ENCODE peak calls at places on chromosomes 6 and 20, in four cellular contexts. One of them, this sample, is unnamed.

GRCh38 chr20:53897884-53898557 is 172.4 kb downstream of the BCAS1 start:
- DNase-seq in cardiac muscle cell: no peak
- DNase-seq in heart left ventricle: no peak
- DNase-seq in CD4-positive, alpha-beta T cell: no peak
- DNase-seq in this sample: no peak

GRCh38 chr6:110529907-110530306 is 53.5 kb upstream of the SLC22A16 start:
- DNase-seq in cardiac muscle cell: no peak
- DNase-seq in CD4-positive, alpha-beta T cell: no peak
- DNase-seq in heart left ventricle: no peak
- DNase-seq in this sample: no peak

GRCh38 chr20:59008715-59009336 is 1.8 kb upstream of the CTSZ start:
- DNase-seq in CD4-positive, alpha-beta T cell: no peak
- DNase-seq in heart left ventricle: peak; percentile 14
- DNase-seq in cardiac muscle cell: no peak
- DNase-seq in this sample: peak; percentile 2

GRCh38 chr6:150196942-150197745 is 54.3 kb downstream of the PPP1R14C start:
- DNase-seq in heart left ventricle: no peak
- DNase-seq in cardiac muscle cell: no peak
- DNase-seq in CD4-positive, alpha-beta T cell: no peak
- DNase-seq in this sample: no peak

GRCh38 chr20:48398506-48399449 is 429.0 kb downstream of the PREX1 start:
- DNase-seq in CD4-positive, alpha-beta T cell: no peak
- DNase-seq in cardiac muscle cell: no peak
- DNase-seq in heart left ventricle: no peak
- DNase-seq in this sample: peak; percentile 70

GRCh38 chr6:40674170-40674569 is 87.0 kb upstream of the LRFN2 start:
- DNase-seq in heart left ventricle: no peak
- DNase-seq in cardiac muscle cell: no peak
- DNase-seq in CD4-positive, alpha-beta T cell: no peak
- DNase-seq in this sample: no peak

GRCh38 chr20:37567671-37568588 is 40.3 kb upstream of the BLCAP start:
- DNase-seq in heart left ventricle: no peak
- DNase-seq in CD4-positive, alpha-beta T cell: no peak
- DNase-seq in cardiac muscle cell: peak; percentile 55
- DNase-seq in this sample: peak; percentile 40

GRCh38 chr20:50930139-50931047 is 844 bp downstream of the ADNP start:
- DNase-seq in cardiac muscle cell: peak; percentile 49
- DNase-seq in heart left ventricle: peak; percentile 32
- DNase-seq in CD4-positive, alpha-beta T cell: peak; percentile 20
- DNase-seq in this sample: peak; percentile 39

GRCh38 chr6:94902974-94903628 is 674.2 kb upstream of the MANEA start:
- DNase-seq in cardiac muscle cell: no peak
- DNase-seq in heart left ventricle: no peak
- DNase-seq in CD4-positive, alpha-beta T cell: no peak
- DNase-seq in this sample: no peak

GRCh38 chr20:25408170-25408547 is 686 bp downstream of the GINS1 start:
- DNase-seq in heart left ventricle: no peak
- DNase-seq in CD4-positive, alpha-beta T cell: no peak
- DNase-seq in cardiac muscle cell: no peak
- DNase-seq in this sample: no peak

GRCh38 chr20:34512266-34512954 is 3.8 kb upstream of the DYNLRB1 start:
- DNase-seq in heart left ventricle: no peak
- DNase-seq in CD4-positive, alpha-beta T cell: no peak
- DNase-seq in cardiac muscle cell: no peak
- DNase-seq in this sample: no peak

GRCh38 chr6:13248053-13248452 is 80.3 kb downstream of the TBC1D7 start:
- DNase-seq in CD4-positive, alpha-beta T cell: no peak
- DNase-seq in cardiac muscle cell: peak; percentile 54
- DNase-seq in heart left ventricle: no peak
- DNase-seq in this sample: peak; percentile 62

GRCh38 chr6:170130771-170131241 is 160.1 kb downstream of the DLL1 start:
- DNase-seq in CD4-positive, alpha-beta T cell: no peak
- DNase-seq in heart left ventricle: peak; percentile 17
- DNase-seq in cardiac muscle cell: no peak
- DNase-seq in this sample: no peak

GRCh38 chr6:169051371-169051770 is 202.3 kb downstream of the THBS2 start:
- DNase-seq in CD4-positive, alpha-beta T cell: no peak
- DNase-seq in cardiac muscle cell: no peak
- DNase-seq in heart left ventricle: no peak
- DNase-seq in this sample: no peak

GRCh38 chr6:37714836-37715425 is 17.2 kb upstream of the MDGA1 start:
- DNase-seq in heart left ventricle: no peak
- DNase-seq in cardiac muscle cell: no peak
- DNase-seq in CD4-positive, alpha-beta T cell: no peak
- DNase-seq in this sample: no peak

GRCh38 chr20:45080867-45081616 is 19.9 kb downstream of the KCNS1 start:
- DNase-seq in heart left ventricle: no peak
- DNase-seq in cardiac muscle cell: peak; percentile 3
- DNase-seq in CD4-positive, alpha-beta T cell: no peak
- DNase-seq in this sample: no peak

GRCh38 chr20:7959484-7959883 is 19.2 kb upstream of the HAO1 start:
- DNase-seq in CD4-positive, alpha-beta T cell: no peak
- DNase-seq in heart left ventricle: no peak
- DNase-seq in cardiac muscle cell: no peak
- DNase-seq in this sample: no peak

GRCh38 chr20:4688342-4688741 is 33.4 kb upstream of the PRND start:
- DNase-seq in cardiac muscle cell: no peak
- DNase-seq in heart left ventricle: no peak
- DNase-seq in CD4-positive, alpha-beta T cell: no peak
- DNase-seq in this sample: no peak

GRCh38 chr20:10699941-10700340 is 26.1 kb upstream of the JAG1 start:
- DNase-seq in heart left ventricle: no peak
- DNase-seq in cardiac muscle cell: no peak
- DNase-seq in CD4-positive, alpha-beta T cell: no peak
- DNase-seq in this sample: no peak

GRCh38 chr20:59153355-59153681 is 10.3 kb upstream of the ZNF831 start:
- DNase-seq in CD4-positive, alpha-beta T cell: no peak
- DNase-seq in heart left ventricle: peak; percentile 51
- DNase-seq in cardiac muscle cell: no peak
- DNase-seq in this sample: no peak

GRCh38 chr6:31354248-31354647 is 2.7 kb downstream of the HLA-B start:
- DNase-seq in cardiac muscle cell: no peak
- DNase-seq in heart left ventricle: no peak
- DNase-seq in CD4-positive, alpha-beta T cell: no peak
- DNase-seq in this sample: no peak

GRCh38 chr6:127690092-127690491 is 113.1 kb downstream of the C6orf58 start:
- DNase-seq in CD4-positive, alpha-beta T cell: no peak
- DNase-seq in heart left ventricle: no peak
- DNase-seq in cardiac muscle cell: peak; percentile 18
- DNase-seq in this sample: no peak

GRCh38 chr20:64143018-64143801 is 21.0 kb upstream of the MYT1 start:
- DNase-seq in CD4-positive, alpha-beta T cell: no peak
- DNase-seq in cardiac muscle cell: no peak
- DNase-seq in heart left ventricle: no peak
- DNase-seq in this sample: peak; percentile 10

GRCh38 chr6:113719056-113719455 is 138.1 kb upstream of the MARCKS start:
- DNase-seq in heart left ventricle: no peak
- DNase-seq in CD4-positive, alpha-beta T cell: no peak
- DNase-seq in cardiac muscle cell: no peak
- DNase-seq in this sample: no peak

GRCh38 chr20:10672579-10673127 is 1.1 kb downstream of the JAG1 start:
- DNase-seq in cardiac muscle cell: peak; percentile 60
- DNase-seq in CD4-positive, alpha-beta T cell: no peak
- DNase-seq in heart left ventricle: peak; percentile 50
- DNase-seq in this sample: peak; percentile 68

GRCh38 chr6:90403489-90404381 is 107.1 kb upstream of the BACH2 start:
- DNase-seq in CD4-positive, alpha-beta T cell: no peak
- DNase-seq in heart left ventricle: no peak
- DNase-seq in cardiac muscle cell: peak; percentile 48
- DNase-seq in this sample: no peak

GRCh38 chr6:28489366-28490190 is 26.0 kb downstream of the GPX6 start:
- DNase-seq in heart left ventricle: no peak
- DNase-seq in CD4-positive, alpha-beta T cell: peak; percentile 16
- DNase-seq in cardiac muscle cell: peak; percentile 85
- DNase-seq in this sample: no peak

GRCh38 chr6:3987072-3987471 is 91.9 kb downstream of the FAM217A start:
- DNase-seq in cardiac muscle cell: peak; percentile 65
- DNase-seq in heart left ventricle: no peak
- DNase-seq in CD4-positive, alpha-beta T cell: no peak
- DNase-seq in this sample: no peak

GRCh38 chr6:87151471-87151785 is 3.9 kb upstream of the ZNF292 start:
- DNase-seq in CD4-positive, alpha-beta T cell: no peak
- DNase-seq in cardiac muscle cell: no peak
- DNase-seq in heart left ventricle: no peak
- DNase-seq in this sample: no peak

GRCh38 chr20:39524371-39524911 is 562.3 kb downstream of the DHX35 start:
- DNase-seq in CD4-positive, alpha-beta T cell: no peak
- DNase-seq in heart left ventricle: no peak
- DNase-seq in cardiac muscle cell: no peak
- DNase-seq in this sample: no peak

GRCh38 chr6:139508023-139508422 is 133.6 kb upstream of the CITED2 start:
- DNase-seq in CD4-positive, alpha-beta T cell: no peak
- DNase-seq in heart left ventricle: no peak
- DNase-seq in cardiac muscle cell: no peak
- DNase-seq in this sample: no peak

GRCh38 chr20:7155282-7155681 is 387.8 kb downstream of the BMP2 start:
- DNase-seq in cardiac muscle cell: no peak
- DNase-seq in CD4-positive, alpha-beta T cell: no peak
- DNase-seq in heart left ventricle: no peak
- DNase-seq in this sample: no peak

GRCh38 chr20:52340036-52340634 is 148.6 kb upstream of the ZFP64 start:
- DNase-seq in cardiac muscle cell: no peak
- DNase-seq in heart left ventricle: no peak
- DNase-seq in CD4-positive, alpha-beta T cell: no peak
- DNase-seq in this sample: no peak

GRCh38 chr6:40550096-40550731 is 37.0 kb downstream of the LRFN2 start:
- DNase-seq in cardiac muscle cell: peak; percentile 59
- DNase-seq in heart left ventricle: no peak
- DNase-seq in CD4-positive, alpha-beta T cell: no peak
- DNase-seq in this sample: no peak

GRCh38 chr20:31691646-31692275 is 30.9 kb downstream of the BCL2L1 start:
- DNase-seq in cardiac muscle cell: no peak
- DNase-seq in heart left ventricle: no peak
- DNase-seq in CD4-positive, alpha-beta T cell: no peak
- DNase-seq in this sample: no peak

GRCh38 chr6:167295495-167296292 is 4.6 kb downstream of the UNC93A start:
- DNase-seq in cardiac muscle cell: no peak
- DNase-seq in heart left ventricle: no peak
- DNase-seq in CD4-positive, alpha-beta T cell: no peak
- DNase-seq in this sample: no peak

GRCh38 chr6:167294651-167295494 is 3.8 kb downstream of the UNC93A start:
- DNase-seq in cardiac muscle cell: no peak
- DNase-seq in CD4-positive, alpha-beta T cell: no peak
- DNase-seq in heart left ventricle: no peak
- DNase-seq in this sample: no peak

GRCh38 chr6:167296293-167296690 is 5.2 kb downstream of the UNC93A start:
- DNase-seq in cardiac muscle cell: no peak
- DNase-seq in heart left ventricle: no peak
- DNase-seq in CD4-positive, alpha-beta T cell: no peak
- DNase-seq in this sample: no peak

GRCh38 chr6:167298166-167298565 is 7.1 kb downstream of the UNC93A start:
- DNase-seq in cardiac muscle cell: no peak
- DNase-seq in CD4-positive, alpha-beta T cell: no peak
- DNase-seq in heart left ventricle: no peak
- DNase-seq in this sample: no peak

GRCh38 chr6:167296902-167297301 is 5.8 kb downstream of the UNC93A start:
- DNase-seq in CD4-positive, alpha-beta T cell: no peak
- DNase-seq in cardiac muscle cell: no peak
- DNase-seq in heart left ventricle: no peak
- DNase-seq in this sample: no peak
- TF ChIP-seq CTCF in CD4-positive, alpha-beta T cell: no peak
- TF ChIP-seq CTCF in cardiac muscle cell: no peak
- TF ChIP-seq CTCF in heart left ventricle: no peak
- TF ChIP-seq CTCF in this sample: no peak

GRCh38 chr20:9287826-9288225 is 218.9 kb downstream of the PLCB4 start:
- DNase-seq in CD4-positive, alpha-beta T cell: no peak
- DNase-seq in cardiac muscle cell: no peak
- DNase-seq in heart left ventricle: no peak
- DNase-seq in this sample: no peak
- TF ChIP-seq CTCF in CD4-positive, alpha-beta T cell: no peak
- TF ChIP-seq CTCF in cardiac muscle cell: no peak
- TF ChIP-seq CTCF in heart left ventricle: no peak
- TF ChIP-seq CTCF in this sample: no peak

GRCh38 chr6:107144014-107144413 is 28.7 kb upstream of the BEND3 start:
- DNase-seq in cardiac muscle cell: no peak
- DNase-seq in heart left ventricle: no peak
- DNase-seq in CD4-positive, alpha-beta T cell: no peak
- DNase-seq in this sample: no peak
- TF ChIP-seq CTCF in cardiac muscle cell: no peak
- TF ChIP-seq CTCF in heart left ventricle: no peak
- TF ChIP-seq CTCF in CD4-positive, alpha-beta T cell: no peak
- TF ChIP-seq CTCF in this sample: no peak

GRCh38 chr6:23654745-23655144 is 471.3 kb upstream of the NRSN1 start:
- DNase-seq in heart left ventricle: no peak
- DNase-seq in CD4-positive, alpha-beta T cell: no peak
- DNase-seq in cardiac muscle cell: no peak
- DNase-seq in this sample: no peak
- TF ChIP-seq CTCF in heart left ventricle: no peak
- TF ChIP-seq CTCF in CD4-positive, alpha-beta T cell: no peak
- TF ChIP-seq CTCF in cardiac muscle cell: no peak
- TF ChIP-seq CTCF in this sample: no peak

GRCh38 chr6:42084889-42085288 is 34.6 kb downstream of the TAF8 start:
- DNase-seq in CD4-positive, alpha-beta T cell: no peak
- DNase-seq in heart left ventricle: no peak
- DNase-seq in cardiac muscle cell: no peak
- DNase-seq in this sample: no peak
- TF ChIP-seq CTCF in CD4-positive, alpha-beta T cell: no peak
- TF ChIP-seq CTCF in heart left ventricle: no peak
- TF ChIP-seq CTCF in cardiac muscle cell: no peak
- TF ChIP-seq CTCF in this sample: no peak

DNA sequence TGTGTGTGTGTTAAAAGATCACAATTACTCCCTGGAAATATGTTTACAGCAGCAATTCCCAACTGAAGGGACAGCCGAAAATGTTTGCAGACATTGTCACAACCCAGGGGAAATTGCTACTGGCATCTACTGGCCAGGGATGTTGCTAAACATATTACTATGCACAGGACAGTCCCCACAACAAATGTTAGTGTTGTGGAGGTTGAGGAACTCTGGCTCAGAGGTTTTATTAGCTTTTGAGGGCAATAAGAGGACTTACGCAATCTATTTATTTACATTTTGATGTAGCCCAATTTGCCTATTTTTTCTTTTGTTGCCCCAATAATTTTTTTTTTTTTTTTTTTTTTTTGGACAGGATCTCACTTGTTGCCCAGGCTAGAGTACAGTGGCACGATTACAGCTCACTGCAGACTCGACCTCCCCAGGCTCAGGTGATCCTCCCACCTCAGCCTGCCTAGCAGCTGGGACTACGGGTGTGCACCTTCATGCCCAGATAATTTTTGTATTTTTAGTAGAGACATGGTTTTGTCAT is 154.1 kb downstream of the RPS12 start:
- DNase-seq in cardiac muscle cell: no peak
- DNase-seq in heart left ventricle: no peak
- DNase-seq in CD4-positive, alpha-beta T cell: no peak
- DNase-seq in this sample: no peak
- TF ChIP-seq CTCF in cardiac muscle cell: no peak
- TF ChIP-seq CTCF in heart left ventricle: no peak
- TF ChIP-seq CTCF in CD4-positive, alpha-beta T cell: no peak
- TF ChIP-seq CTCF in this sample: no peak

GRCh38 chr6:135257641-135258405 is 76.7 kb downstream of the MYB start:
- DNase-seq in heart left ventricle: no peak
- DNase-seq in CD4-positive, alpha-beta T cell: no peak
- DNase-seq in cardiac muscle cell: no peak
- DNase-seq in this sample: no peak
- TF ChIP-seq CTCF in heart left ventricle: no peak
- TF ChIP-seq CTCF in CD4-positive, alpha-beta T cell: no peak
- TF ChIP-seq CTCF in cardiac muscle cell: no peak
- TF ChIP-seq CTCF in this sample: no peak

GRCh38 chr6:50381106-50381415 is 331.3 kb upstream of the DEFB112 start:
- DNase-seq in cardiac muscle cell: no peak
- DNase-seq in CD4-positive, alpha-beta T cell: no peak
- DNase-seq in heart left ventricle: no peak
- DNase-seq in this sample: peak; percentile 38
- TF ChIP-seq CTCF in cardiac muscle cell: no peak
- TF ChIP-seq CTCF in CD4-positive, alpha-beta T cell: no peak
- TF ChIP-seq CTCF in heart left ventricle: no peak
- TF ChIP-seq CTCF in this sample: peak; percentile 65